ENCODE peak calls at places on chromosomes 2 and 18, in seven cellular contexts. Q is cardiac muscle cell; E is PC-9; Z is MM.1S; I is adrenal gland; J is neuronal stem cell; A is CD8-positive, alpha-beta T cell. T is an unnamed sample. For H3K4me1 and H3K27me3, the result is how much of the 10 kb centered on the place peaks cover.

GRCh38 chr2:112065966-112066365 is 10.9 kb downstream of the TMEM87B start:
- DNase-seq in Q (no peak), E (peak), Z (peak), I (no peak), J (no peak), A (no peak), T (no peak)

GRCh38 chr2:1272835-1273234 is 140.4 kb upstream of the TPO start:
- DNase-seq in Q (no peak), E (no peak), Z (no peak), I (no peak), J (no peak), A (no peak), T (no peak)

GRCh38 chr2:111662771-111663470 is 221.1 kb downstream of the ANAPC1 start:
- DNase-seq in Q (no peak), E (no peak), Z (peak), I (no peak), J (no peak), A (no peak), T (no peak)

GRCh38 chr2:157345647-157346389 is 20.2 kb upstream of the ERMN start:
- DNase-seq in Q (no peak), E (no peak), Z (no peak), I (no peak), J (no peak), A (no peak), T (no peak)

GRCh38 chr2:133774675-133775005 is 206.4 kb upstream of the NCKAP5 start:
- DNase-seq in Q (no peak), E (no peak), Z (no peak), I (no peak), J (no peak), A (no peak), T (no peak)

GRCh38 chr2:188983427-188984101 is 9.4 kb downstream of the COL3A1 start:
- DNase-seq in Q (peak), E (no peak), Z (no peak), I (no peak), J (no peak), A (no peak), T (no peak)

GRCh38 chr18:50870138-50870845 is 8.6 kb upstream of the ME2 start:
- DNase-seq in Q (no peak), E (peak), Z (no peak), I (no peak), J (no peak), A (no peak), T (no peak)

GRCh38 chr18:3985664-3986063 is 469.4 kb downstream of the DLGAP1 start:
- DNase-seq in Q (no peak), E (no peak), Z (no peak), I (no peak), J (no peak), A (no peak), T (no peak)

GRCh38 chr2:51795248-51795888 is 763.4 kb upstream of the NRXN1 start:
- DNase-seq in Q (peak), E (no peak), Z (no peak), I (no peak), J (peak), A (no peak), T (peak)

GRCh38 chr18:49597152-49597551 is 35.3 kb downstream of the LIPG start:
- DNase-seq in Q (no peak), E (no peak), Z (no peak), I (no peak), J (no peak), A (no peak), T (no peak)

GRCh38 chr18:79241755-79242154 is 154.0 kb upstream of the NFATC1 start:
- DNase-seq in Q (peak), E (no peak), Z (no peak), I (no peak), J (no peak), A (no peak), T (peak)

GRCh38 chr2:174692256-174692830 is 71.9 kb downstream of the CHRNA1 start:
- DNase-seq in Q (no peak), E (no peak), Z (no peak), I (no peak), J (no peak), A (no peak), T (no peak)

GRCh38 chr18:67639872-67640271 is 123.4 kb upstream of the DSEL start:
- DNase-seq in Q (no peak), E (no peak), Z (no peak), I (no peak), J (no peak), A (no peak), T (no peak)

GRCh38 chr18:74515620-74516231 is 18.6 kb upstream of the CNDP1 start:
- DNase-seq in Q (no peak), E (no peak), Z (no peak), I (no peak), J (no peak), A (no peak), T (no peak)

GRCh38 chr18:40293311-40293710 is 1661.7 kb upstream of the PIK3C3 start:
- DNase-seq in Q (peak), E (no peak), Z (no peak), I (no peak), J (no peak), A (no peak), T (no peak)

GRCh38 chr2:223576873-223577272 is 25.3 kb downstream of the SCG2 start:
- DNase-seq in Q (no peak), E (peak), Z (no peak), I (no peak), J (no peak), A (no peak), T (no peak)

GRCh38 chr2:35114765-35115164 is 1240.8 kb upstream of the CRIM1 start:
- DNase-seq in Q (peak), E (no peak), Z (peak), I (no peak), J (no peak), A (no peak), T (peak)

GRCh38 chr18:45059695-45060094 is 379.0 kb downstream of the SETBP1 start:
- DNase-seq in Q (no peak), E (peak), Z (no peak), I (no peak), J (no peak), A (no peak), T (no peak)

GRCh38 chr2:101142163-101142562 is 9.0 kb downstream of the TBC1D8 start:
- DNase-seq in Q (no peak), E (no peak), Z (no peak), I (no peak), J (no peak), A (no peak), T (no peak)

GRCh38 chr2:207219716-207220414 is 54.1 kb upstream of the KLF7 start:
- DNase-seq in Q (no peak), E (peak), Z (no peak), I (no peak), J (no peak), A (no peak), T (peak)

GRCh38 chr2:214946949-214947348 is 137.5 kb upstream of the BARD1 start:
- DNase-seq in Q (no peak), E (no peak), Z (no peak), I (no peak), J (no peak), A (no peak), T (no peak)

GRCh38 chr2:217930783-217931563 is 71.8 kb downstream of the TNS1 start:
- DNase-seq in Q (no peak), E (no peak), Z (no peak), I (no peak), J (no peak), A (no peak), T (no peak)

GRCh38 chr2:67566958-67567635 is 170.0 kb downstream of the ETAA1 start:
- DNase-seq in Q (no peak), E (no peak), Z (no peak), I (no peak), J (no peak), A (no peak), T (no peak)

GRCh38 chr2:6826081-6826913 is 39.4 kb downstream of the CMPK2 start:
- DNase-seq in Q (peak), E (peak), Z (peak), I (no peak), J (no peak), A (peak), T (peak)

GRCh38 chr2:181673178-181673577 is 7.1 kb downstream of the NEUROD1 start:
- DNase-seq in Q (no peak), E (peak), Z (no peak), I (no peak), J (no peak), A (no peak), T (no peak)

GRCh38 chr2:221570321-221571107 is 1.6 kb downstream of the EPHA4 start:
- DNase-seq in Q (peak), E (no peak), Z (no peak), I (no peak), J (peak), A (peak), T (no peak)

GRCh38 chr2:230913406-230913805 is 11.6 kb downstream of the GPR55 start:
- DNase-seq in Q (peak), E (no peak), Z (peak), I (no peak), J (no peak), A (no peak), T (peak)

GRCh38 chr2:152743004-152743403 is 24.6 kb downstream of the ARL6IP6 start:
- DNase-seq in Q (peak), E (no peak), Z (peak), I (no peak), J (no peak), A (no peak), T (no peak)

DNA sequence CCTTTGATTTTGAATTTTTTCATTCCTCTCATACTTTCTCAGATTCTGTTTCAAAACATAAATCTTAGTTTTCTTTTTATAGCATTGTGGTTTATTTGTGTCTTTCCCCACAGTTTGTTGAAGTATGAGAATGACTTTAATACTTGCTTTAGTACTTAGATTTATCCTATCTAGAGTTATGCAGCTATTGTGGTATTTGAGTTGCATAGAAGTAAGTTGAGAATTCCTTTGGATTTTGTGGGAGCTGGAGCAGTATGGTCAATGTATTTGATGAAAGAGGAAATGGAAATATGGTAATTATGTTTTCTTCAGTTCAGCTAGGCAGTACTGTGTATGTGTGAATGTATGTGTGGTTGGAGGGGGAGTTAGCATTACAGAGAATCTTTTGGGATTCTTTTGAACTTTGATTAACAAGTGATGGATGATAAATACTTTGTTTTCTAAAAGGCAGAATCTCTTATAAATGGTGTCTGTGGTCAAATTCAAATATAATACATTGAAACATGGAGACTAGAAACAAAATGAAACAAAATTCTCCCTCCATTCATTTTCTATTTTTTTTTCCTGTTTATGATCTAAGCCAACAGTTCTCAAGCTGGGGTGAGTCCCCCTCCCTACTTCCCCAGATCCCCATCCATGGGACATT is 3.0 kb downstream of the ACVR2A start:
- DNase-seq in Q (no peak), E (no peak), Z (no peak), I (no peak), J (no peak), A (no peak), T (no peak)
- H3K4me1 ChIP-seq in Q (under half), E (under half), Z (under half), I (under half), J (under half), A (under half), T (under half)

DNA sequence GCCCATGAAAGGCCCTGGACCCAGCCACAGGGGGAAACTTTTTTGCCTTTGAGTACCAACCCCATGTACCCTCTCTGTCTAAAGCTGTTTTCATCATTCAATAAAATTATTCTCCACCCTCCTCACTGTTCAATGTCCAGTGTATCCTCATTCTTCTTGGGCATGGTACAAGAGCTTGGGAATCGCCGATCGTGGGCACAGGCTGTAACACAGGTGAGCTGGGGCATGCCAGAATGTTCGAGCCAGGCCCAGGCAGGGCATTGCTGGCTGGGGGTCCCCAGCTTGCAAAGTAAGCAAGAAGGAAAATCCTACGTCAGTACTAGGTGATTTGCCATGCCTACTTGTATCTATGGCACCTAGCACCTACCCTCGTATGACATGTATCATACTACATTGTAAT is 162.1 kb upstream of the NOL4 start:
- DNase-seq in Q (no peak), E (no peak), Z (no peak), I (no peak), J (no peak), A (no peak), T (no peak)
- H3K27me3 ChIP-seq in Q (under half), E (under half), Z (under half), I (under half), J (under half), A (under half), T (under half)

DNA sequence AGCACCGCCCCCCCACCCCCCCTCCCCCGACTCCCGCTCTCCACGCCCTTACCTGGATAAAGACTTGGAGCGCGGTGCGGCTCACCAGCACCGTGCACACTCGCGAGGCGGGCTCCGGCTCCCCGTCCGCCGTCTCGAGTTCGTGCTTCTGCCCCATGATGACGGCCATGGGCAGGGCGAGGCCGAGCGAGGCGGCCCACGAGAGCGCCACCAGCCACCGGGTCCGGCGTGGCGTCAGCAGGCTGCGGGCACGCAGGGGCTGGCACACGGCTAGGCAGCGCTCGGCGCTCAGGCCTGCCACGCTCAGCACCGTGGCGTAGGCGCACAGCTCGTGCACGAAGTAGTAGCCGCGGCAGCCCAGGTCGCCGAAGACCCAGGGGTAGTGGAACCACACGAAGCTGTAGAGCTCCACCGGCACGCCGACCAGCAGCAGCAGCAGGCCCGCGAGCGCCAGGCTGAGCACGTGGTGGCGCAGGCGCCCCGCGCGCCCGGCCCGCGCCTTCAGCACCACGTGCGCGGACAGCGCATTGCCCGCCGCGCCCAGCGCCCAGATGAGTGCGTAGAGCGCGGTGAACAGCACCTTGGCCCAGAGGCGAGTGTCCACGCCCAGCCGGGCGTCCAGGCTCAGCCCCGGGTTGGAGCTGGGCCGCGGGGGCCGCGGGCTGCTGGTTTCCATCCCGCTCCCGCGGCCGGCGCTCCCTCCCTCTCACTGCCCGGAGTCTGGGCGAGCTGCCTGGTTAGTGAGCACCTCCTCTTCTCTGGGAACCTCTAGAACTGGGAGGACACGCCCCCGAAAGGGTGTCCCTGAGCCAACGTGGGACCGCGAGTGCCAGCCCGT is at the start of gene NTSR2:
- DNase-seq in Q (peak), E (no peak), Z (no peak), I (peak), J (peak), A (no peak), T (no peak)
- H3K4me3 ChIP-seq in Q (no peak), E (no peak), Z (no peak), I (no peak), J (no peak), A (no peak), T (no peak)

GRCh38 chr2:190880374-190881073 is at the start of gene GLS:
- DNase-seq in Q (peak), E (peak), Z (peak), I (peak), J (peak), A (peak), T (peak)
- H3K4me1 ChIP-seq in Q (under half), E (under half), Z (under half), I (half or more), J (under half), A (half or more), T (under half)

DNA sequence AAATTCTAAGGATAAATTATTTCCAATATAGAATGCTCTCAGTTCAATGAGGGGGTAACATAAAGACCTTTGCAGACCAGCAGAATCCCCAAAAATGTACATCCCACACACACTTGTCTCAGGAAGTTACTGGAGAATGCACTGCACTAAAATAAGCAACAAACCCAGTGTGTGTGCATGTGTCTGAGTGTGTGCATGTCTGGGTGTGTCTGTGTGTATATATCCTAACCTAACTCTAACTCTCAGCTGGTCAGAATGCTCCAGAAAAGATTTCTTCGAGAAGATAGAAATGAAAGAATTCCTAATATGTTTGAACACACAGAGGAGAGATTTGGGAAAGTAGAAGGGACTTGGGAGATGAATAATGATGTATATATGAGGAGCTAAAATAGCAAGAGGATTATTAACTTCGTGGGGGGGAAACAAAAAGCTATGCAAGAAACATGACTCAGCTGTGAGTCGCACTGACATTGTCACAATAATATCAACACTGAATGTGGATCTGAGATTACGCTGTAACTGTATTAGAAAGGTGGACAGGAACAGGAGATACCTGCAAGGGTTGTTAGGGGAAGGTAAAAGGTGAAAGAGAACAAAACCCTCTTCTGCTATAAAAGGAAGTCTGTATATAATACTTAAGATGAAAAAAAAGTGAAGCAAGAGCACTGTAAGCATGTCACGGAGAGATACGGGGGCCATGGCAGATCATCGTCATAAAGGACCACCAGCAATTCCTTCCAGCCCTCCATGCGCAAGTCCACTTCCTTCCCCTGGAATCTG is 11.1 kb downstream of the COLEC12 start:
- DNase-seq in Q (no peak), E (peak), Z (no peak), I (no peak), J (no peak), A (no peak), T (no peak)
- H3K27me3 ChIP-seq in Q (under half), E (under half), Z (under half), I (under half), J (under half), A (under half), T (under half)

GRCh38 chr2:80105020-80105419 is 199.5 kb downstream of the LRRTM1 start:
- DNase-seq in Q (no peak), E (no peak), Z (no peak), I (no peak), J (no peak), A (no peak), T (no peak)
- H3K4me3 ChIP-seq in Q (no peak), E (no peak), Z (no peak), I (no peak), J (no peak), A (no peak), T (no peak)

DNA sequence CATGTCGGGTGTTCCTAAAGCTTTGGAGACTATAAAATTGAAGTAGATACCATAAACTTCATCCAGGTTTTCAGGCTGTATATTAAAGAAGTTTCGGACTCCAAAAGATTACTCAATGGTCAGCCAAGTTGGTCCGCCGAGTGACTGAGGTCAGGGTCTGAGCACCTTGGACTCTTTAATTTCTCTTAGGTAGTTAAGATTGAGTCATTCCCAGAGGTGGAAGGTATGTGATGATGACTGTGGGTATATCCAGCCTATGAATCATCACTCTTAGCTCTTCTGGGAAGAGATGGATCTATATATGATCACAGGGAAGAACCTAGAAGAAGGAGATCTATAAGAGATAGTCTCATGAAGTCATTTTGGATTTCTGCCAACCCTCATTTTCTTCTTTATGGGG is 3.3 kb downstream of the ITGA6 start:
- DNase-seq in Q (no peak), E (peak), Z (no peak), I (no peak), J (no peak), A (no peak), T (no peak)
- H3K4me1 ChIP-seq in Q (under half), E (half or more), Z (under half), I (under half), J (under half), A (half or more), T (under half)

DNA sequence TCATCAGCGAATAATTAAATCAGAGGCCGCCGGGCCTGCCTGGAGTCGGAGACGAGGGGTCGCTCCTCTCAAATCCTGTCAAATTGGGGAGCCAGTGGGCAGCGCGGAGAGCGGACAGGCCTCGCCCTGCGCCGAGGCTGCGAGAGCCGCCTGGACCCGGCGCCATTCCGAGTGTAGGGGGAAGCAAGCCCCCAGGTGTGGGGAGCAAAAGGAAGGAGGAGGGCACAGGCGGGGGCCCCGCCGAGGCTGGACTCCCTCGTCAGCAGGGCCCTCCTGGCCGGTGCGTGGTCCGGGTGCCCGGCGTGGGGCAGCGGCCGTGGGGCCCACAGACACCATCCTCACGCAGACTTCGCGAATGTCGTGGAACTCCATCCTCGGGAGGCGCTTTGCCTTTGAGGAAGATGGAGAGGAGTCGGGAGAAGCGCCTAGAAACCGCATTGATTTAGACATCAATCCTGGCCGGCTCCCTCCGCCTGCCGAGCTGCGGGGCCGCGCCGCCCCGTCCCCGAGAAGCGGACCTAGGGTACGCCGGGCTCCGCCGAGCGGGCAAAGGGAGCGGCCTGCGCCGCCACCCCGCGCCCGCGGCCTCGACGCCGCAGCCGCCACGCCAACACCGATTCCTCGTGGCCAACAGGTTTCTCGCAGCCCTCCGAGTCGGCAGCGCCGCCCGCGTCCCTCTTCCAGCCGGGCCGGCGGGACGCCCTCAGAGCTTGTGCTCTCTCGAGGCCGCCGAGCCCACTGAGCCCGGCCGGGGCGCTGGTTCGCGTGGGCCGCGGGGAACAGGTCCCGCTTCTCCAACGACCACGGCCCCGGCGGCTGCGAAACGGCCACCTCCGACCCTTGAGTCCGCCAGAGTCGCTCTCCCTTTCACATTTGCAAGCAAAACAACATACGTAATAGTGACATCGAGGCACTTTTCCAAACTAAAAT is 6.7 kb upstream of the ONECUT2 start:
- DNase-seq in Q (no peak), E (no peak), Z (no peak), I (no peak), J (peak), A (no peak), T (no peak)
- H3K27me3 ChIP-seq in Q (half or more), E (under half), Z (under half), I (half or more), J (under half), A (half or more), T (half or more)